ENCODE peak calls at places on chromosomes 6 and 20, in six cellular contexts. N is cardiac muscle cell, R is GM04504, V is T-helper 1 cell, W is fibroblast of lung, L is GDM1. Y is an unnamed sample.
A peak's percentile ranks its signal among the peaks of the same experiment; 100 is the strongest.

GRCh38 chr6:34386316-34387137 is 5.9 kb downstream of the NUDT3 start:
- DNase-seq in N (peak; percentile 92), R (peak; percentile 77), V (no peak), W (peak; percentile 89), L (no peak), Y (no peak)

GRCh38 chr20:60845146-60845545 is 406.9 kb upstream of the CDH4 start:
- DNase-seq in N (no peak), R (no peak), V (no peak), W (no peak), L (no peak), Y (no peak)

GRCh38 chr6:1767481-1768246 is 157.9 kb downstream of the FOXC1 start:
- DNase-seq in N (peak; percentile 71), R (peak; percentile 65), V (no peak), W (peak; percentile 16), L (no peak), Y (peak; percentile 33)

GRCh38 chr6:137415127-137415833 is 78.9 kb downstream of the OLIG3 start:
- DNase-seq in N (peak; percentile 80), R (peak; percentile 48), V (peak; percentile 56), W (peak; percentile 76), L (no peak), Y (peak; percentile 11)

GRCh38 chr6:43948527-43949450 is 178.5 kb downstream of the MRPL14 start:
- DNase-seq in N (peak; percentile 84), R (no peak), V (no peak), W (peak; percentile 32), L (no peak), Y (no peak)

GRCh38 chr6:147078602-147079001 is 125.6 kb upstream of the STXBP5 start:
- DNase-seq in N (no peak), R (no peak), V (no peak), W (peak; percentile 24), L (no peak), Y (no peak)

GRCh38 chr20:8335059-8335458 is 203.0 kb downstream of the PLCB1 start:
- DNase-seq in N (no peak), R (no peak), V (no peak), W (no peak), L (no peak), Y (no peak)

GRCh38 chr6:8780653-8781052 is 345.3 kb upstream of the SLC35B3 start:
- DNase-seq in N (no peak), R (no peak), V (no peak), W (no peak), L (no peak), Y (no peak)

GRCh38 chr6:13926378-13926777 is 1.6 kb downstream of the RNF182 start:
- DNase-seq in N (no peak), R (no peak), V (no peak), W (no peak), L (no peak), Y (no peak)

GRCh38 chr6:125789576-125790402 is 971 bp upstream of the NCOA7 start:
- DNase-seq in N (peak; percentile 76), R (no peak), V (peak; percentile 19), W (peak; percentile 66), L (peak; percentile 23), Y (peak; percentile 78)

GRCh38 chr6:114108119-114109002 is 137.4 kb upstream of the HDAC2 start:
- DNase-seq in N (peak; percentile 76), R (peak; percentile 50), V (peak; percentile 0), W (peak; percentile 75), L (peak; percentile 16), Y (peak; percentile 64)

GRCh38 chr20:45470262-45470931 is 844 bp downstream of the WFDC2 start:
- DNase-seq in N (peak; percentile 25), R (no peak), V (no peak), W (no peak), L (no peak), Y (no peak)

GRCh38 chr20:63738687-63739128 is 868 bp upstream of the SLC2A4RG start:
- DNase-seq in N (peak; percentile 29), R (no peak), V (peak; percentile 34), W (peak; percentile 28), L (no peak), Y (peak; percentile 69)

GRCh38 chr6:132604635-132605150 is 15.2 kb upstream of the TAAR5 start:
- DNase-seq in N (no peak), R (no peak), V (no peak), W (no peak), L (no peak), Y (no peak)

GRCh38 chr20:37333130-37333847 is 12.7 kb upstream of the SRC start:
- DNase-seq in N (no peak), R (no peak), V (no peak), W (no peak), L (no peak), Y (no peak)

GRCh38 chr20:57736738-57737347 is 27.0 kb upstream of the PMEPA1 start:
- DNase-seq in N (no peak), R (no peak), V (no peak), W (no peak), L (no peak), Y (no peak)

GRCh38 chr6:89050155-89050554 is 30.4 kb upstream of the PNRC1 start:
- DNase-seq in N (peak; percentile 93), R (no peak), V (no peak), W (peak; percentile 91), L (no peak), Y (no peak)

GRCh38 chr6:32327103-32327502 is 44.6 kb downstream of the TSBP1 start:
- DNase-seq in N (no peak), R (no peak), V (no peak), W (no peak), L (peak; percentile 16), Y (no peak)

GRCh38 chr6:31540640-31541039 is 1.2 kb downstream of the DDX39B start:
- DNase-seq in N (no peak), R (no peak), V (no peak), W (no peak), L (no peak), Y (no peak)

GRCh38 chr20:14820771-14821170 is 483.4 kb upstream of the FLRT3 start:
- DNase-seq in N (no peak), R (no peak), V (no peak), W (no peak), L (no peak), Y (no peak)

GRCh38 chr20:17664025-17664638 is 17.9 kb downstream of the RRBP1 start:
- DNase-seq in N (peak; percentile 60), R (no peak), V (no peak), W (no peak), L (no peak), Y (no peak)

GRCh38 chr6:44058617-44059358 is 68.5 kb downstream of the MRPL14 start:
- DNase-seq in N (peak; percentile 99), R (peak; percentile 95), V (no peak), W (peak; percentile 100), L (no peak), Y (peak; percentile 69)

GRCh38 chr20:34987288-34988175 is 31.9 kb downstream of the MYH7B start:
- DNase-seq in N (no peak), R (no peak), V (no peak), W (peak; percentile 17), L (no peak), Y (no peak)